ENCODE peak calls at places on chromosomes 16 and 17, in four cellular contexts. One of them, this sample, is unnamed.

GRCh38 chr17:65204001-65204400 is 66.8 kb downstream of the RGS9 start:
- DNase-seq in HepG2: no peak
- DNase-seq in K562: no peak
- DNase-seq in HCT116: no peak
- DNase-seq in this sample: no peak

GRCh38 chr17:21452377-21453143 is 76.4 kb downstream of the KCNJ12 start:
- DNase-seq in HepG2: peak
- DNase-seq in K562: peak
- DNase-seq in HCT116: peak
- DNase-seq in this sample: no peak

GRCh38 chr16:17138801-17139200 is 332.0 kb downstream of the XYLT1 start:
- DNase-seq in HepG2: no peak
- DNase-seq in HCT116: no peak
- DNase-seq in K562: peak
- DNase-seq in this sample: no peak

GRCh38 chr16:81571175-81571574 is 126.6 kb downstream of the CMIP start:
- DNase-seq in K562: no peak
- DNase-seq in HepG2: no peak
- DNase-seq in HCT116: no peak
- DNase-seq in this sample: no peak

GRCh38 chr16:31273676-31274075 is 13.9 kb downstream of the ITGAM start:
- DNase-seq in K562: peak
- DNase-seq in HCT116: no peak
- DNase-seq in HepG2: no peak
- DNase-seq in this sample: no peak

GRCh38 chr16:75486014-75486404 is 9.2 kb downstream of the CHST6 start:
- DNase-seq in HepG2: no peak
- DNase-seq in HCT116: no peak
- DNase-seq in K562: no peak
- DNase-seq in this sample: no peak

GRCh38 chr16:80683646-80684045 is 120.8 kb downstream of the CDYL2 start:
- DNase-seq in HCT116: no peak
- DNase-seq in K562: no peak
- DNase-seq in HepG2: no peak
- DNase-seq in this sample: no peak

GRCh38 chr16:67430504-67431076 is 331 bp upstream of the HSD11B2 start:
- DNase-seq in K562: peak
- DNase-seq in HCT116: no peak
- DNase-seq in HepG2: peak
- DNase-seq in this sample: no peak

GRCh38 chr17:57603978-57604377 is 141.1 kb downstream of the CCDC182 start:
- DNase-seq in K562: no peak
- DNase-seq in HepG2: no peak
- DNase-seq in HCT116: no peak
- DNase-seq in this sample: no peak

GRCh38 chr16:24667244-24667764 is 62.1 kb upstream of the TNRC6A start:
- DNase-seq in HCT116: no peak
- DNase-seq in K562: no peak
- DNase-seq in HepG2: no peak
- DNase-seq in this sample: no peak

GRCh38 chr17:7351665-7352558 is at the start of gene KCTD11:
- DNase-seq in HepG2: peak
- DNase-seq in K562: peak
- DNase-seq in HCT116: peak
- DNase-seq in this sample: no peak

GRCh38 chr16:3664187-3664896 is 9.9 kb downstream of the DNASE1 start:
- DNase-seq in HepG2: no peak
- DNase-seq in HCT116: no peak
- DNase-seq in K562: no peak
- DNase-seq in this sample: no peak

GRCh38 chr17:63515426-63515825 is 7.7 kb upstream of the KCNH6 start:
- DNase-seq in HCT116: no peak
- DNase-seq in HepG2: no peak
- DNase-seq in K562: no peak
- DNase-seq in this sample: no peak

GRCh38 chr17:64004218-64004770 is 6.1 kb downstream of the PRR29 start:
- DNase-seq in HepG2: no peak
- DNase-seq in HCT116: no peak
- DNase-seq in K562: no peak
- DNase-seq in this sample: no peak

GRCh38 chr16:81489547-81490267 is 45.1 kb downstream of the CMIP start:
- DNase-seq in K562: no peak
- DNase-seq in HepG2: no peak
- DNase-seq in HCT116: no peak
- DNase-seq in this sample: no peak

GRCh38 chr17:63785556-63785955 is 11.6 kb downstream of the DDX42 start:
- DNase-seq in HepG2: no peak
- DNase-seq in HCT116: no peak
- DNase-seq in K562: no peak
- DNase-seq in this sample: no peak

GRCh38 chr17:75542184-75542583 is 16.7 kb downstream of the LLGL2 start:
- DNase-seq in HCT116: no peak
- DNase-seq in K562: no peak
- DNase-seq in HepG2: no peak
- DNase-seq in this sample: no peak

GRCh38 chr16:58665200-58665599 is 19.4 kb downstream of the SLC38A7 start:
- DNase-seq in HCT116: no peak
- DNase-seq in K562: no peak
- DNase-seq in HepG2: no peak
- DNase-seq in this sample: no peak

GRCh38 chr17:2089021-2089422 is 34.1 kb downstream of the HIC1 start:
- DNase-seq in K562: peak
- DNase-seq in HepG2: no peak
- DNase-seq in HCT116: no peak
- DNase-seq in this sample: no peak

GRCh38 chr17:42270175-42270545 is 6.0 kb downstream of the STAT5B start:
- DNase-seq in HepG2: no peak
- DNase-seq in K562: no peak
- DNase-seq in HCT116: no peak
- DNase-seq in this sample: no peak

GRCh38 chr17:37740861-37741260 is 4.0 kb downstream of the HNF1B start:
- DNase-seq in HCT116: no peak
- DNase-seq in K562: no peak
- DNase-seq in HepG2: no peak
- DNase-seq in this sample: no peak

GRCh38 chr17:30600830-30601494 is 123.8 kb downstream of the GOSR1 start:
- DNase-seq in HCT116: no peak
- DNase-seq in K562: no peak
- DNase-seq in HepG2: no peak
- DNase-seq in this sample: no peak

GRCh38 chr17:21240375-21241055 is 12.7 kb downstream of the NATD1 start:
- DNase-seq in HCT116: no peak
- DNase-seq in K562: no peak
- DNase-seq in HepG2: no peak
- DNase-seq in this sample: no peak

GRCh38 chr16:57894390-57895080 is 76.4 kb downstream of the CNGB1 start:
- DNase-seq in K562: no peak
- DNase-seq in HepG2: peak
- DNase-seq in HCT116: no peak
- DNase-seq in this sample: no peak

GRCh38 chr17:29059281-29059680 is 16.3 kb downstream of the PIPOX start:
- DNase-seq in HepG2: peak
- DNase-seq in HCT116: no peak
- DNase-seq in K562: no peak
- DNase-seq in this sample: no peak

GRCh38 chr16:57810197-57811024 is 8.1 kb upstream of the KIFC3 start:
- DNase-seq in HepG2: peak
- DNase-seq in HCT116: peak
- DNase-seq in K562: peak
- DNase-seq in this sample: peak

GRCh38 chr16:67968440-67969285 is at the start of gene SLC12A4:
- DNase-seq in HepG2: peak
- DNase-seq in K562: peak
- DNase-seq in HCT116: peak
- DNase-seq in this sample: no peak

GRCh38 chr16:54939537-54940278 is 9.0 kb downstream of the IRX5 start:
- DNase-seq in HepG2: no peak
- DNase-seq in K562: peak
- DNase-seq in HCT116: no peak
- DNase-seq in this sample: no peak

GRCh38 chr17:10162034-10162433 is 36.4 kb downstream of the GAS7 start:
- DNase-seq in K562: no peak
- DNase-seq in HepG2: no peak
- DNase-seq in HCT116: no peak
- DNase-seq in this sample: no peak

GRCh38 chr17:32484041-32484461 is 2.7 kb upstream of the CDK5R1 start:
- DNase-seq in K562: no peak
- DNase-seq in HCT116: no peak
- DNase-seq in HepG2: no peak
- DNase-seq in this sample: no peak

GRCh38 chr16:72036098-72036497 is 18.2 kb upstream of the HP start:
- DNase-seq in HepG2: no peak
- DNase-seq in HCT116: no peak
- DNase-seq in K562: no peak
- DNase-seq in this sample: no peak
- TF ChIP-seq REST in HepG2: no peak
- TF ChIP-seq REST in HCT116: no peak
- TF ChIP-seq REST in K562: no peak
- TF ChIP-seq REST in this sample: no peak

GRCh38 chr17:39270923-39271322 is 45.2 kb upstream of the STAC2 start:
- DNase-seq in HepG2: no peak
- DNase-seq in HCT116: peak
- DNase-seq in K562: no peak
- DNase-seq in this sample: peak
- TF ChIP-seq CTCF in HepG2: peak
- TF ChIP-seq CTCF in HCT116: peak
- TF ChIP-seq CTCF in K562: peak
- TF ChIP-seq CTCF in this sample: no peak

DNA sequence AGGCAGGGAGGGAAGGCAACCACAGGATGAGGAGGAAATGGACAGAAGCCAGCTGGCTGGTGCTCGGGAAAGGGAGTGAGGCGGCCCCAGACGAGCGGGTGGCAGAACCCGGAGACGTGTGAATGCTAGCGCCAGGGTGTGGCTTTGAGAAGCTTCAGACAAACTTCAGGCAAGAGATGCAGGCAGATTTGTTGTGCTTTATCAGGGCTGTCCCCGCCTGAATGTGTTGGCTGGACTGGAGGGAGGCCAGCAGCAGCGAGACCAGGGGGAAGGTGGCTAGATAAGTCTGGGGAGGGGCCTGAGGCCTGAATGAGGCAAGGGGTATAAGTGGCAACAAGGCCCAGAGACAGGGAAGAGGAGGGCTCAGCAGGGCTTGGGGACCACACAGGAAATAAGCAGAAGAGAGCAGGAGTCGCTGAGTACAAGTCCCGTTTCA is 22.0 kb downstream of the CAMKK1 start:
- DNase-seq in HCT116: no peak
- DNase-seq in K562: peak
- DNase-seq in HepG2: no peak
- DNase-seq in this sample: no peak
- TF ChIP-seq TCF7L2 in HCT116: no peak
- TF ChIP-seq TCF7L2 in K562: no peak
- TF ChIP-seq TCF7L2 in HepG2: no peak
- TF ChIP-seq TCF7L2 in this sample: no peak

GRCh38 chr17:50638851-50639767 is 4.4 kb downstream of the ABCC3 start:
- DNase-seq in K562: no peak
- DNase-seq in HCT116: peak
- DNase-seq in HepG2: peak
- DNase-seq in this sample: peak
- TF ChIP-seq REST in K562: no peak
- TF ChIP-seq REST in HCT116: no peak
- TF ChIP-seq REST in HepG2: no peak
- TF ChIP-seq REST in this sample: peak

GRCh38 chr17:79338142-79338541 is 263.5 kb downstream of the ENGASE start:
- DNase-seq in HCT116: no peak
- DNase-seq in HepG2: no peak
- DNase-seq in K562: no peak
- DNase-seq in this sample: no peak

GRCh38 chr17:79339311-79339710 is 264.7 kb downstream of the ENGASE start:
- DNase-seq in K562: no peak
- DNase-seq in HepG2: no peak
- DNase-seq in HCT116: no peak
- DNase-seq in this sample: no peak

GRCh38 chr17:79340286-79340685 is 265.7 kb downstream of the ENGASE start:
- DNase-seq in HCT116: no peak
- DNase-seq in K562: no peak
- DNase-seq in HepG2: no peak
- DNase-seq in this sample: no peak

GRCh38 chr17:79337053-79337452 is 262.4 kb downstream of the ENGASE start:
- DNase-seq in K562: no peak
- DNase-seq in HCT116: no peak
- DNase-seq in HepG2: no peak
- DNase-seq in this sample: no peak

DNA sequence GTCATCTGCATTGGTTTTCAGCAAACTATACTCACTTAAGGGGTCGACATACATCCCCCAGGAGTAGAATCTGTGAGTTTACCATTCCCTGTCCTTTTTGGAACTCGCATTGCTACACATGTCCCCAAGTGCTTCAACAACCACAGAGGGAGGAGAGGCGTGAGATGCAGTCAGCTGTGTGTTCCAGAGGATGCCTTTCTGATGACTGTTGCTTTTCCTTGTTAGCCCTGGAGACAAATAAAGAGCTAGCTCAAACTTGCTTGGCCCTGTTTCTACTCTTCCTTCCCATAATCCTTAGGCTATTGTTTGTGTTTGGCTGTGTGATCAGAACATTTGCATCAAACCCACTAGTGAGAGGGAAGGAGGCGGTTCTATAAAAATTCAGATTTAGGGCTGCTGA is 264.0 kb downstream of the ENGASE start:
- DNase-seq in HCT116: no peak
- DNase-seq in K562: no peak
- DNase-seq in HepG2: no peak
- DNase-seq in this sample: no peak
- TF ChIP-seq CTCF in HCT116: no peak
- TF ChIP-seq CTCF in K562: no peak
- TF ChIP-seq CTCF in HepG2: no peak
- TF ChIP-seq CTCF in this sample: no peak

DNA sequence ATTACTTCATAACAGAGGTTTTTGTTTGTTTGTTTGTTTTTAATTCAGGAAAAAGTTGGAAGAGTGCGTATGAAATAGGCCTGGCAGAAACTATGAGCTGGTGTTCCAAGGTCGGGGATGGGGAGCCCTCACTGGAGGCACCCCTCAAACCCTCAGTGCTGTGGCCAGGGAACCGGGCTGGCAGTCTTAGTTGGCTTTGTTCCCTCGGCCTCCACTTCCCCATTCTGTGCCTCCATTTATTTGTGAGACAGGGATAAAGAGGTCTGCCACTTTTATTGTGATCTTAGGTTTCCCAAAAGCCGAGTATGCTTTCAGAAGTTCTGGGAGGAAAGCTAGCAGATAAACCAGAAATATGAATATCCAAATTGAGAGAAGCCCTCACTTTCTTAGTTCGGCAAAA is 5.7 kb downstream of the DEXI start:
- DNase-seq in HepG2: no peak
- DNase-seq in K562: no peak
- DNase-seq in HCT116: no peak
- DNase-seq in this sample: no peak
- TF ChIP-seq TCF7L2 in HepG2: no peak
- TF ChIP-seq TCF7L2 in K562: no peak
- TF ChIP-seq TCF7L2 in HCT116: no peak
- TF ChIP-seq TCF7L2 in this sample: no peak

This sample was measured in Panc1.